ENCODE peak calls at places on chromosomes 11 and 22, in five cellular contexts. M, E, W, V and U are unnamed samples.

GRCh38 chr11:102287963-102288744 is 29.1 kb upstream of the BIRC3 start:
- DNase-seq in M (no peak), E (peak), W (no peak), V (peak), U (no peak)

GRCh38 chr11:72588656-72589410 is 85.4 kb downstream of the PDE2A start:
- DNase-seq in M (no peak), E (no peak), W (no peak), V (no peak), U (no peak)

GRCh38 chr22:48937032-48937639 is 890.5 kb downstream of the BRD1 start:
- DNase-seq in M (no peak), E (no peak), W (no peak), V (no peak), U (no peak)

GRCh38 chr11:118436639-118437045 is 350 bp downstream of the KMT2A start:
- DNase-seq in M (no peak), E (no peak), W (no peak), V (peak), U (no peak)

GRCh38 chr11:12524865-12525264 is 147.5 kb downstream of the PARVA start:
- DNase-seq in M (no peak), E (no peak), W (no peak), V (no peak), U (no peak)

GRCh38 chr11:13316528-13316961 is 39.0 kb downstream of the BMAL1 start:
- DNase-seq in M (peak), E (peak), W (no peak), V (no peak), U (no peak)

GRCh38 chr22:26986051-26986881 is 328.9 kb downstream of the MIAT start:
- DNase-seq in M (no peak), E (no peak), W (no peak), V (no peak), U (no peak)

GRCh38 chr22:23478175-23478574 is 101.9 kb downstream of the IGLL1 start:
- DNase-seq in M (no peak), E (no peak), W (no peak), V (no peak), U (no peak)

GRCh38 chr11:103281301-103281700 is 172.1 kb downstream of the DYNC2H1 start:
- DNase-seq in M (no peak), E (peak), W (no peak), V (no peak), U (no peak)

GRCh38 chr11:92867913-92868619 is 101.4 kb upstream of the MTNR1B start:
- DNase-seq in M (no peak), E (no peak), W (no peak), V (no peak), U (no peak)

GRCh38 chr11:76606102-76606793 is 64.3 kb downstream of the LRRC32 start:
- DNase-seq in M (no peak), E (no peak), W (no peak), V (no peak), U (no peak)

GRCh38 chr11:115498354-115498753 is 5.9 kb downstream of the CADM1 start:
- DNase-seq in M (no peak), E (no peak), W (no peak), V (no peak), U (no peak)

GRCh38 chr22:22348127-22348814 is 103.7 kb downstream of the VPREB1 start:
- DNase-seq in M (no peak), E (no peak), W (no peak), V (no peak), U (no peak)

GRCh38 chr11:17388609-17389204 is at the start of gene KCNJ11:
- DNase-seq in M (no peak), E (no peak), W (no peak), V (no peak), U (no peak)

GRCh38 chr11:120657306-120658070 is 145.9 kb downstream of the GRIK4 start:
- DNase-seq in M (no peak), E (no peak), W (no peak), V (no peak), U (no peak)

GRCh38 chr11:64287676-64288352 is 2.2 kb downstream of the GPR137 start:
- DNase-seq in M (no peak), E (no peak), W (no peak), V (no peak), U (no peak)

GRCh38 chr22:43535336-43535735 is 123.5 kb downstream of the MPPED1 start:
- DNase-seq in M (no peak), E (no peak), W (no peak), V (no peak), U (no peak)

GRCh38 chr11:5380740-5381342 is 2.8 kb upstream of the OR51M1 start:
- DNase-seq in M (no peak), E (peak), W (no peak), V (peak), U (no peak)

GRCh38 chr11:128424271-128424709 is 163.1 kb downstream of the ETS1 start:
- DNase-seq in M (no peak), E (no peak), W (no peak), V (no peak), U (no peak)

GRCh38 chr22:39179841-39180335 is 27.4 kb upstream of the CBX7 start:
- DNase-seq in M (no peak), E (no peak), W (no peak), V (no peak), U (no peak)

GRCh38 chr11:73645972-73646631 is at the start of gene PLEKHB1:
- DNase-seq in M (no peak), E (no peak), W (no peak), V (no peak), U (no peak)

GRCh38 chr22:42419328-42419881 is 12.8 kb downstream of the NFAM1 start:
- DNase-seq in M (no peak), E (no peak), W (no peak), V (peak), U (no peak)

GRCh38 chr11:27390318-27390958 is 27.4 kb upstream of the CCDC34 start:
- DNase-seq in M (no peak), E (no peak), W (no peak), V (no peak), U (no peak)

GRCh38 chr11:34840736-34841386 is 75.3 kb downstream of the APIP start:
- DNase-seq in M (no peak), E (no peak), W (no peak), V (peak), U (no peak)

GRCh38 chr11:1450958-1451710 is 35.4 kb downstream of the MOB2 start:
- DNase-seq in M (no peak), E (no peak), W (no peak), V (no peak), U (no peak)

GRCh38 chr22:41367039-41367679 is 14.6 kb upstream of the TEF start:
- DNase-seq in M (peak), E (peak), W (no peak), V (no peak), U (no peak)

GRCh38 chr11:119771210-119771770 is 42.3 kb upstream of the NECTIN1 start:
- DNase-seq in M (no peak), E (no peak), W (no peak), V (no peak), U (no peak)

GRCh38 chr11:131301306-131301705 is 69.1 kb upstream of the NTM start:
- DNase-seq in M (no peak), E (no peak), W (no peak), V (no peak), U (no peak)